ENCODE peak calls at places on chromosomes 6 and 20, in eight cellular contexts. U, T, L, B, F, G, A and Z are unnamed samples.

GRCh38 chr20:32359633-32360332 is 1.7 kb downstream of the ASXL1 start:
- DNase-seq in A (no peak), B (no peak), L (no peak), F (peak; percentile 37), T (no peak), G (no peak), U (no peak), Z (peak; percentile 44)

GRCh38 chr20:59018817-59019216 is 412 bp upstream of the TUBB1 start:
- DNase-seq in G (no peak), L (no peak), T (no peak), F (no peak), A (no peak), B (no peak), U (no peak), Z (no peak)

GRCh38 chr20:61925555-61926252 is 140.0 kb downstream of the TAF4 start:
- DNase-seq in A (no peak), B (no peak), G (no peak), F (peak; percentile 7), T (peak; percentile 33), L (no peak), U (no peak), Z (no peak)

GRCh38 chr20:58714340-58714922 is 21.8 kb downstream of the NPEPL1 start:
- DNase-seq in G (no peak), U (no peak), T (no peak), F (no peak), A (peak; percentile 8), L (no peak), B (peak; percentile 2), Z (no peak)

GRCh38 chr20:668638-669037 is 7.0 kb downstream of the SCRT2 start:
- DNase-seq in U (no peak), L (no peak), B (no peak), T (no peak), A (no peak), G (no peak), F (no peak), Z (no peak)

GRCh38 chr6:128036808-128037570 is 136.1 kb upstream of the THEMIS start:
- DNase-seq in B (no peak), U (peak; percentile 38), T (no peak), G (no peak), L (no peak), F (no peak), A (no peak), Z (peak; percentile 58)

GRCh38 chr20:15447549-15447948 is 1110.1 kb upstream of the FLRT3 start:
- DNase-seq in F (no peak), G (no peak), A (no peak), T (no peak), U (no peak), B (no peak), L (no peak), Z (no peak)

GRCh38 chr20:13777171-13777601 is 7.5 kb downstream of the ESF1 start:
- DNase-seq in F (no peak), G (no peak), T (no peak), L (no peak), B (no peak), A (no peak), U (no peak), Z (no peak)

GRCh38 chr6:143536461-143536865 is 24.9 kb upstream of the FUCA2 start:
- DNase-seq in L (no peak), U (no peak), B (no peak), T (no peak), A (peak; percentile 55), F (peak; percentile 79), G (peak; percentile 13), Z (peak; percentile 28)

GRCh38 chr6:34476941-34477340 is 11.1 kb downstream of the PACSIN1 start:
- DNase-seq in L (no peak), A (no peak), B (no peak), F (no peak), T (no peak), G (no peak), U (no peak), Z (peak; percentile 47)

GRCh38 chr20:41960166-41960565 is 342.0 kb upstream of the CHD6 start:
- DNase-seq in A (no peak), L (no peak), T (no peak), G (no peak), B (no peak), U (no peak), F (no peak), Z (no peak)

GRCh38 chr6:69884231-69884630 is 17.9 kb downstream of the COL19A1 start:
- DNase-seq in L (no peak), A (no peak), F (no peak), T (no peak), U (no peak), B (no peak), G (no peak), Z (no peak)

GRCh38 chr20:2814587-2815051 is at the start of gene C20orf141:
- DNase-seq in A (no peak), L (no peak), G (no peak), B (peak; percentile 77), U (peak; percentile 94), T (no peak), F (peak; percentile 99), Z (peak; percentile 99)

GRCh38 chr6:46102123-46102522 is 27.7 kb upstream of the ENPP4 start:
- DNase-seq in A (no peak), L (no peak), U (no peak), B (no peak), G (no peak), F (no peak), T (no peak), Z (no peak)

GRCh38 chr20:12838261-12838866 is 170.4 kb upstream of the SPTLC3 start:
- DNase-seq in F (no peak), U (no peak), G (no peak), B (no peak), A (no peak), L (no peak), T (no peak), Z (no peak)

GRCh38 chr20:11777861-11778570 is 139.7 kb upstream of the BTBD3 start:
- DNase-seq in G (no peak), B (no peak), L (no peak), U (no peak), F (peak; percentile 68), T (no peak), A (no peak), Z (peak; percentile 61)

GRCh38 chr6:79872303-79872702 is 75.0 kb downstream of the ELOVL4 start:
- DNase-seq in A (no peak), L (no peak), U (no peak), G (no peak), F (no peak), T (no peak), B (no peak), Z (no peak)

GRCh38 chr6:144129469-144129868 is 20.8 kb upstream of the STX11 start:
- DNase-seq in A (no peak), T (no peak), L (no peak), U (no peak), F (no peak), G (no peak), B (no peak), Z (no peak)

GRCh38 chr6:7996538-7997225 is 67.5 kb downstream of the BLOC1S5 start:
- DNase-seq in A (no peak), B (peak; percentile 70), U (no peak), L (no peak), G (no peak), T (no peak), F (peak; percentile 84), Z (peak; percentile 20)

GRCh38 chr20:18778993-18779392 is 34.6 kb upstream of the SCP2D1 start:
- DNase-seq in B (no peak), L (no peak), F (no peak), A (no peak), U (no peak), T (no peak), G (no peak), Z (no peak)

GRCh38 chr6:56151825-56152224 is 95.6 kb downstream of the COL21A1 start:
- DNase-seq in B (no peak), G (no peak), F (no peak), T (no peak), U (no peak), L (no peak), A (no peak), Z (no peak)

GRCh38 chr20:688809-689208 is 13.2 kb upstream of the SCRT2 start:
- DNase-seq in F (peak; percentile 17), A (no peak), T (peak; percentile 18), L (no peak), G (no peak), U (no peak), B (peak; percentile 14), Z (no peak)

GRCh38 chr20:10653593-10654288 is 20.1 kb downstream of the JAG1 start:
- DNase-seq in L (no peak), B (no peak), A (no peak), T (no peak), U (peak; percentile 62), F (peak; percentile 29), G (no peak), Z (no peak)

GRCh38 chr20:47196091-47197081 is 160.1 kb downstream of the ZMYND8 start:
- DNase-seq in A (peak; percentile 67), L (peak; percentile 13), B (peak; percentile 82), F (peak; percentile 85), T (peak; percentile 64), G (peak; percentile 48), U (no peak), Z (peak; percentile 43)

GRCh38 chr6:151119823-151120524 is 119.8 kb upstream of the AKAP12 start:
- DNase-seq in U (no peak), B (peak; percentile 75), A (no peak), F (no peak), G (no peak), L (no peak), T (no peak), Z (no peak)

GRCh38 chr6:27375613-27376079 is 12.9 kb upstream of the ZNF391 start:
- DNase-seq in B (peak; percentile 7), G (no peak), T (no peak), U (no peak), L (no peak), A (no peak), F (peak; percentile 2), Z (no peak)

GRCh38 chr20:9180480-9181257 is 111.8 kb downstream of the PLCB4 start:
- DNase-seq in F (no peak), U (no peak), T (no peak), G (no peak), L (no peak), A (no peak), B (no peak), Z (no peak)

GRCh38 chr20:59636791-59637370 is 32.5 kb downstream of the PHACTR3 start:
- DNase-seq in T (no peak), G (no peak), F (no peak), L (no peak), A (no peak), B (no peak), U (no peak), Z (no peak)

GRCh38 chr20:58478141-58478805 is 36.9 kb downstream of the APCDD1L start:
- DNase-seq in A (no peak), F (peak; percentile 36), G (no peak), L (no peak), T (no peak), B (no peak), U (no peak), Z (no peak)

GRCh38 chr20:4476903-4477302 is 244.8 kb upstream of the PRND start:
- DNase-seq in U (no peak), B (no peak), G (no peak), L (no peak), F (peak; percentile 58), A (no peak), T (no peak), Z (peak; percentile 92)

GRCh38 chr6:1872649-1873131 is 263.0 kb downstream of the FOXC1 start:
- DNase-seq in A (no peak), U (peak; percentile 3), T (no peak), F (peak; percentile 79), G (no peak), B (peak; percentile 32), L (no peak), Z (peak; percentile 54)

GRCh38 chr6:26064619-26065257 is 22.5 kb upstream of the HFE start:
- DNase-seq in F (peak; percentile 67), G (peak; percentile 15), L (no peak), A (no peak), U (no peak), T (no peak), B (peak; percentile 70), Z (peak; percentile 38)

GRCh38 chr20:47253860-47254259 is 102.6 kb downstream of the ZMYND8 start:
- DNase-seq in G (no peak), L (no peak), B (no peak), U (no peak), T (no peak), F (no peak), A (no peak), Z (no peak)

GRCh38 chr20:17640875-17641378 is 41.1 kb downstream of the RRBP1 start:
- DNase-seq in L (no peak), G (no peak), A (no peak), T (no peak), B (no peak), U (no peak), F (no peak), Z (no peak)